ENCODE peak calls at places on chromosome 19, in eight cellular contexts. N is NCI-H524 treated with DMSO at 0.1 percent for 48 hours; L is ureter; C is iris pigment epithelial cell; K is H9; D is activated T-helper 1 cell treated with anti-CD3 and anti-CD28 coated beads, Interleukin-2, amount 50 U/mL, for 16 hours; P is astrocyte of the spinal cord; X is A549. S is an unnamed sample.

GRCh38 chr19:28466107-28467045 is 746.6 kb downstream of the UQCRFS1 start:
- DNase-seq in L (peak), C (peak), D (no peak), K (peak), N (no peak), P (peak), X (peak), S (peak)

GRCh38 chr19:355134-355533 is 10.5 kb upstream of the MIER2 start:
- DNase-seq in N (no peak), D (no peak), K (no peak), P (no peak), C (no peak), X (no peak), L (no peak), S (peak)

GRCh38 chr19:45117167-45117594 is 24.2 kb downstream of the PPP1R37 start:
- DNase-seq in N (peak), D (no peak), K (no peak), P (no peak), X (no peak), L (no peak), C (no peak), S (no peak)

GRCh38 chr19:51082641-51083040 is at the start of gene KLK14:
- DNase-seq in C (no peak), X (no peak), K (no peak), D (no peak), P (no peak), L (no peak), N (no peak), S (no peak)

GRCh38 chr19:46586294-46586693 is 14.8 kb upstream of the CALM3 start:
- DNase-seq in C (no peak), L (no peak), D (no peak), N (no peak), K (no peak), X (no peak), P (no peak), S (no peak)

GRCh38 chr19:53581871-53582279 is 43.9 kb downstream of the ZNF331 start:
- DNase-seq in N (no peak), C (no peak), D (no peak), P (no peak), L (no peak), X (no peak), K (peak), S (no peak)

GRCh38 chr19:10390652-10391286 is 10.4 kb upstream of the TYK2 start:
- DNase-seq in X (peak), L (peak), N (no peak), K (peak), P (peak), D (peak), C (peak), S (peak)

GRCh38 chr19:8631425-8631819 is 989 bp downstream of the NFILZ start:
- DNase-seq in D (no peak), L (peak), N (no peak), C (peak), X (peak), P (peak), K (no peak), S (no peak)

GRCh38 chr19:18853755-18854427 is 22.1 kb downstream of the UPF1 start:
- DNase-seq in D (no peak), C (no peak), P (no peak), K (no peak), N (no peak), X (no peak), L (no peak), S (no peak)

GRCh38 chr19:15260939-15261338 is 28.7 kb upstream of the EPHX3 start:
- DNase-seq in L (no peak), K (no peak), P (no peak), C (no peak), N (no peak), X (no peak), D (no peak), S (peak)

GRCh38 chr19:17283504-17283996 is 1.8 kb downstream of the ANKLE1 start:
- DNase-seq in X (no peak), N (no peak), P (no peak), L (no peak), C (no peak), K (no peak), D (no peak), S (no peak)

GRCh38 chr19:31350693-31351211 is 1.5 kb upstream of the TSHZ3 start:
- DNase-seq in X (no peak), D (no peak), K (peak), P (peak), L (no peak), C (peak), N (no peak), S (no peak)

GRCh38 chr19:2084993-2085720 is 11.0 kb downstream of the MOB3A start:
- DNase-seq in D (peak), N (no peak), X (no peak), L (no peak), C (peak), P (no peak), K (no peak), S (peak)

GRCh38 chr19:28640506-28640905 is 572.4 kb downstream of the UQCRFS1 start:
- DNase-seq in D (no peak), X (no peak), K (no peak), N (no peak), P (no peak), L (no peak), C (no peak), S (no peak)

GRCh38 chr19:29528946-29529645 is 3.3 kb downstream of the VSTM2B start:
- DNase-seq in C (no peak), L (no peak), N (no peak), D (no peak), P (no peak), X (peak), K (peak), S (no peak)

GRCh38 chr19:38251564-38252051 is 4.6 kb downstream of the PPP1R14A start:
- DNase-seq in P (no peak), L (peak), K (no peak), D (no peak), N (no peak), C (no peak), X (no peak), S (no peak)

GRCh38 chr19:5804516-5805464 is at the start of gene NRTN:
- DNase-seq in L (no peak), N (no peak), C (no peak), K (peak), P (no peak), X (peak), D (no peak), S (no peak)

GRCh38 chr19:52343548-52343947 is 7.5 kb downstream of the ZNF610 start:
- DNase-seq in K (peak), L (peak), N (no peak), D (no peak), P (no peak), X (no peak), C (peak), S (peak)

GRCh38 chr19:5006201-5006600 is 37.3 kb downstream of the KDM4B start:
- DNase-seq in D (no peak), C (peak), L (no peak), K (no peak), N (no peak), X (no peak), P (no peak), S (no peak)

GRCh38 chr19:46718157-46718933 is 1.4 kb upstream of the PRKD2 start:
- DNase-seq in P (no peak), C (peak), D (peak), K (peak), X (peak), N (no peak), L (no peak), S (no peak)

GRCh38 chr19:2083174-2083854 is 12.8 kb downstream of the MOB3A start:
- DNase-seq in L (no peak), C (no peak), D (peak), N (no peak), K (no peak), X (no peak), P (no peak), S (no peak)

GRCh38 chr19:18474366-18474887 is 36.5 kb upstream of the ISYNA1 start:
- DNase-seq in L (no peak), N (no peak), P (no peak), X (no peak), D (no peak), K (no peak), C (no peak), S (no peak)

GRCh38 chr19:42313096-42313839 is at the start of gene TMEM145:
- DNase-seq in P (no peak), K (peak), D (no peak), L (peak), N (no peak), X (peak), C (peak), S (peak)

S was measured in HT1080.